ENCODE peak calls at places on chromosomes 6 and 20, in ten cellular contexts. One of them, this sample, is unnamed.

GRCh38 chr6:15970517-15970916 is 158.4 kb upstream of the MYLIP start:
- DNase-seq in CD4-positive, alpha-beta T cell: no peak
- DNase-seq in neuronal stem cell: no peak
- DNase-seq in H7: no peak
- DNase-seq in EL: no peak
- DNase-seq in Right ventricle myocardium superior: no peak
- DNase-seq in fibroblast of gingiva: no peak
- DNase-seq in stomach: no peak
- DNase-seq in neural progenitor cell: no peak
- DNase-seq in stimulated activated CD4-positive, alpha-beta T cell treated with anti-CD3 and anti-CD28 coated beads, Interleukin-1b, Interleukin-23, amount 100 ng/mL, for 4 hours: no peak
- DNase-seq in this sample: no peak

GRCh38 chr20:23391707-23392310 is 29.5 kb downstream of the NAPB start:
- DNase-seq in stomach: no peak
- DNase-seq in CD4-positive, alpha-beta T cell: no peak
- DNase-seq in Right ventricle myocardium superior: no peak
- DNase-seq in neural progenitor cell: peak
- DNase-seq in fibroblast of gingiva: no peak
- DNase-seq in stimulated activated CD4-positive, alpha-beta T cell treated with anti-CD3 and anti-CD28 coated beads, Interleukin-1b, Interleukin-23, amount 100 ng/mL, for 4 hours: no peak
- DNase-seq in neuronal stem cell: no peak
- DNase-seq in H7: peak
- DNase-seq in EL: no peak
- DNase-seq in this sample: no peak

GRCh38 chr6:141443668-141444067 is 689.1 kb upstream of the GJE1 start:
- DNase-seq in EL: no peak
- DNase-seq in neuronal stem cell: no peak
- DNase-seq in stimulated activated CD4-positive, alpha-beta T cell treated with anti-CD3 and anti-CD28 coated beads, Interleukin-1b, Interleukin-23, amount 100 ng/mL, for 4 hours: no peak
- DNase-seq in CD4-positive, alpha-beta T cell: no peak
- DNase-seq in neural progenitor cell: no peak
- DNase-seq in Right ventricle myocardium superior: no peak
- DNase-seq in stomach: no peak
- DNase-seq in H7: no peak
- DNase-seq in fibroblast of gingiva: peak
- DNase-seq in this sample: no peak

GRCh38 chr6:90296346-90297123 is at the start of gene BACH2:
- DNase-seq in EL: peak
- DNase-seq in neuronal stem cell: peak
- DNase-seq in CD4-positive, alpha-beta T cell: peak
- DNase-seq in neural progenitor cell: peak
- DNase-seq in stimulated activated CD4-positive, alpha-beta T cell treated with anti-CD3 and anti-CD28 coated beads, Interleukin-1b, Interleukin-23, amount 100 ng/mL, for 4 hours: peak
- DNase-seq in stomach: peak
- DNase-seq in fibroblast of gingiva: peak
- DNase-seq in Right ventricle myocardium superior: peak
- DNase-seq in H7: peak
- DNase-seq in this sample: no peak

GRCh38 chr6:27213544-27214125 is 33.9 kb upstream of the PRSS16 start:
- DNase-seq in fibroblast of gingiva: peak
- DNase-seq in H7: peak
- DNase-seq in stomach: no peak
- DNase-seq in neural progenitor cell: peak
- DNase-seq in neuronal stem cell: no peak
- DNase-seq in Right ventricle myocardium superior: no peak
- DNase-seq in stimulated activated CD4-positive, alpha-beta T cell treated with anti-CD3 and anti-CD28 coated beads, Interleukin-1b, Interleukin-23, amount 100 ng/mL, for 4 hours: no peak
- DNase-seq in CD4-positive, alpha-beta T cell: no peak
- DNase-seq in EL: peak
- DNase-seq in this sample: no peak

GRCh38 chr6:108837236-108837971 is 10.8 kb upstream of the ARMC2 start:
- DNase-seq in stimulated activated CD4-positive, alpha-beta T cell treated with anti-CD3 and anti-CD28 coated beads, Interleukin-1b, Interleukin-23, amount 100 ng/mL, for 4 hours: no peak
- DNase-seq in CD4-positive, alpha-beta T cell: no peak
- DNase-seq in neuronal stem cell: no peak
- DNase-seq in Right ventricle myocardium superior: no peak
- DNase-seq in neural progenitor cell: no peak
- DNase-seq in stomach: no peak
- DNase-seq in H7: no peak
- DNase-seq in EL: no peak
- DNase-seq in fibroblast of gingiva: no peak
- DNase-seq in this sample: no peak

GRCh38 chr6:16667509-16667908 is 93.8 kb downstream of the ATXN1 start:
- DNase-seq in CD4-positive, alpha-beta T cell: no peak
- DNase-seq in fibroblast of gingiva: no peak
- DNase-seq in H7: no peak
- DNase-seq in stimulated activated CD4-positive, alpha-beta T cell treated with anti-CD3 and anti-CD28 coated beads, Interleukin-1b, Interleukin-23, amount 100 ng/mL, for 4 hours: no peak
- DNase-seq in EL: no peak
- DNase-seq in neural progenitor cell: no peak
- DNase-seq in Right ventricle myocardium superior: no peak
- DNase-seq in stomach: no peak
- DNase-seq in neuronal stem cell: no peak
- DNase-seq in this sample: no peak

GRCh38 chr6:148223424-148223842 is 119.2 kb upstream of the SASH1 start:
- DNase-seq in fibroblast of gingiva: no peak
- DNase-seq in neuronal stem cell: no peak
- DNase-seq in stomach: no peak
- DNase-seq in stimulated activated CD4-positive, alpha-beta T cell treated with anti-CD3 and anti-CD28 coated beads, Interleukin-1b, Interleukin-23, amount 100 ng/mL, for 4 hours: no peak
- DNase-seq in Right ventricle myocardium superior: no peak
- DNase-seq in neural progenitor cell: no peak
- DNase-seq in H7: no peak
- DNase-seq in CD4-positive, alpha-beta T cell: no peak
- DNase-seq in EL: peak
- DNase-seq in this sample: no peak

This sample was measured in CMK.